ENCODE peak calls at places on chromosomes 3 and 15, in eight cellular contexts. S is heart right ventricle, Y is upper lobe of left lung, E is astrocyte of the spinal cord, J is brain microvascular endothelial cell, C is heart left ventricle, U is bronchial epithelial cell, T is DND-41. V is an unnamed sample.

GRCh38 chr15:64019764-64020163 is 26.5 kb downstream of the DAPK2 start:
- DNase-seq in T (no peak), Y (no peak), U (peak), J (no peak), S (peak), E (no peak), C (peak), V (peak)

GRCh38 chr15:90868261-90868689 is at the start of gene FURIN:
- DNase-seq in U (peak), J (no peak), S (no peak), E (no peak), T (no peak), C (no peak), Y (no peak), V (no peak)

GRCh38 chr15:80121546-80121945 is 31.3 kb upstream of the FAH start:
- DNase-seq in E (no peak), C (no peak), S (no peak), T (no peak), U (peak), J (no peak), Y (no peak), V (no peak)

GRCh38 chr3:186966406-186966805 is 36.1 kb downstream of the ST6GAL1 start:
- DNase-seq in J (no peak), E (no peak), C (no peak), U (no peak), Y (no peak), T (no peak), S (no peak), V (no peak)

GRCh38 chr3:19947549-19948071 is 713 bp downstream of the RAB5A start:
- DNase-seq in E (peak), U (peak), S (peak), C (peak), J (peak), T (peak), Y (peak), V (peak)

GRCh38 chr3:169634618-169635236 is 28.8 kb downstream of the MECOM start:
- DNase-seq in Y (peak), C (no peak), T (no peak), J (no peak), E (no peak), S (peak), U (peak), V (no peak)

GRCh38 chr15:29115093-29115991 is 154.3 kb downstream of the NSMCE3 start:
- DNase-seq in S (no peak), U (no peak), Y (no peak), J (peak), E (peak), T (no peak), C (no peak), V (no peak)

GRCh38 chr3:32837789-32838188 is 20.0 kb downstream of the TRIM71 start:
- DNase-seq in C (no peak), J (no peak), Y (no peak), S (no peak), U (no peak), T (no peak), E (no peak), V (no peak)

GRCh38 chr15:77118787-77119410 is 48.0 kb upstream of the TSPAN3 start:
- DNase-seq in T (peak), J (peak), C (peak), Y (no peak), U (peak), S (peak), E (peak), V (peak)

GRCh38 chr3:34377961-34378360 is 579.5 kb downstream of the PDCD6IP start:
- DNase-seq in E (no peak), T (no peak), S (no peak), C (no peak), U (no peak), Y (no peak), J (no peak), V (no peak)

GRCh38 chr15:39580630-39581500 is at the start of gene THBS1:
- DNase-seq in T (no peak), S (peak), C (peak), U (peak), E (peak), Y (peak), J (peak), V (peak)

GRCh38 chr15:89462198-89462912 is 34.0 kb downstream of the RHCG start:
- DNase-seq in J (no peak), S (no peak), U (no peak), C (no peak), T (peak), E (peak), Y (no peak), V (peak)

GRCh38 chr15:81332326-81332725 is 8.4 kb upstream of the STARD5 start:
- DNase-seq in U (no peak), C (no peak), J (no peak), T (no peak), S (no peak), E (no peak), Y (no peak), V (no peak)

GRCh38 chr15:65249641-65250040 is 37.0 kb downstream of the PARP16 start:
- DNase-seq in Y (no peak), T (no peak), U (peak), E (no peak), S (no peak), J (no peak), C (no peak), V (peak)

GRCh38 chr3:198043149-198043548 is 83.1 kb downstream of the LMLN start:
- DNase-seq in S (no peak), E (no peak), J (no peak), T (no peak), U (no peak), Y (no peak), C (no peak), V (no peak)

GRCh38 chr15:48945386-48945785 is 18.3 kb downstream of the SHC4 start:
- DNase-seq in C (no peak), J (no peak), T (no peak), U (peak), Y (no peak), E (no peak), S (no peak), V (no peak)

GRCh38 chr15:48946088-48946839 is 17.5 kb downstream of the SHC4 start:
- DNase-seq in E (peak), C (no peak), U (peak), Y (no peak), S (no peak), J (peak), T (no peak), V (no peak)

GRCh38 chr15:48941913-48942312 is 21.8 kb downstream of the SHC4 start:
- DNase-seq in U (no peak), C (no peak), J (no peak), Y (no peak), E (no peak), T (no peak), S (no peak), V (no peak)

GRCh38 chr15:48946840-48947187 is 16.9 kb downstream of the SHC4 start:
- DNase-seq in Y (no peak), S (no peak), E (no peak), T (no peak), J (no peak), C (no peak), U (no peak), V (no peak)
- H3K4me3 ChIP-seq in Y (no peak), S (no peak), E (no peak), T (no peak), J (no peak), C (no peak), U (no peak), V (no peak)

GRCh38 chr15:41424809-41425208 is 7.9 kb downstream of the RTF1 start:
- DNase-seq in C (no peak), U (no peak), S (no peak), Y (no peak), E (no peak), T (no peak), J (no peak), V (no peak)
- TF ChIP-seq CTCF in C (no peak), U (no peak), S (no peak), Y (no peak), E (no peak), T (no peak), J (no peak), V (no peak)

DNA sequence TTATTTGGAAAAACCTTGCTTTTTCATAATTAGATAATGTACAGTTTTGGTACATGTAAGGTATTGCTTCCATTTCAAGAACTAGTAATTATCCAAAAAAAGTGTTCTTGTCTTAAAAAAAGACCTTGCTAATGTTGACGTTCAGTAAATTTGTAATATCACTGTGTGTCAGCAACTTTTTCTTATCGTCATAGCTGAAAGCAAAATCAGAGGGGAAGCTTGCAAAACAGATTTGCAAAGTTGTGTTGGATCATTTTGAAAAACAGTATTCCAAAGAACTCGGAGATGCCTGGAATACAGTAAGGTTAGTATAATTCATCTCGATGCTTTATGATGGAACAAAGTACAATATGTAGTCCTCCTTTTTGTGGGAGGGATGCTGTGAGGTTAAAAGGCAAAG is 1.4 kb downstream of the NSUN3 start:
- DNase-seq in J (no peak), Y (no peak), S (no peak), E (no peak), T (no peak), C (no peak), U (no peak), V (no peak)
- H3K4me3 ChIP-seq in J (no peak), Y (peak), S (peak), E (no peak), T (peak), C (peak), U (no peak), V (peak)

GRCh38 chr3:17625111-17625510 is 117.3 kb downstream of the TBC1D5 start:
- DNase-seq in E (no peak), Y (no peak), C (no peak), S (no peak), U (no peak), J (no peak), T (no peak), V (no peak)
- TF ChIP-seq CTCF in E (no peak), Y (no peak), C (no peak), S (no peak), U (no peak), J (no peak), T (no peak), V (no peak)

GRCh38 chr3:87196879-87197278 is 30.2 kb upstream of the CHMP2B start:
- DNase-seq in S (no peak), C (no peak), T (no peak), E (no peak), Y (no peak), U (peak), J (no peak), V (no peak)

GRCh38 chr3:87186631-87187159 is 40.4 kb upstream of the CHMP2B start:
- DNase-seq in J (no peak), U (peak), C (no peak), S (no peak), Y (no peak), E (no peak), T (no peak), V (no peak)

GRCh38 chr3:87197531-87197930 is 29.6 kb upstream of the CHMP2B start:
- DNase-seq in J (no peak), T (no peak), C (no peak), U (no peak), E (no peak), S (no peak), Y (no peak), V (no peak)

GRCh38 chr3:87191175-87191574 is 35.9 kb upstream of the CHMP2B start:
- DNase-seq in Y (no peak), E (no peak), J (no peak), T (no peak), S (no peak), U (no peak), C (no peak), V (no peak)

DNA sequence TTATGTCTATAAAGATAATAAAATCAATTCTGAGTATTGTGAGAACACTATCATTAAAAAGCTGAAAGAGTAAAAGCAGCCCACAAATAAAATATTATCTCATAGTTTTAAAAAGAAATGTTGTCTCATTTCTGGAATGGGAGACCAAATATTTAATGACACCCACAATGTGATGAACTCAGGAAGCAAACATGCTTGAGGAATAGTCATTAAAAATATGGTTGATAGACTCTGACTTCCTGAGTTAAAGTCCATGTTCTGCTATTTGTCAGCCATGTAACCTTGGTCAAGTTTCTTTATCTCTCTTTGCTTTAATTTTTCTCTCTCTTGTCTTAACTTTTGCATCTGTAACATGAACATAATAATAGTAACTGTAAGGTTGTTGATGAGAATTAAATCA is 35.5 kb upstream of the CHMP2B start:
- DNase-seq in T (no peak), E (no peak), C (no peak), S (no peak), Y (no peak), J (no peak), U (no peak), V (no peak)
- H3K4me3 ChIP-seq in T (no peak), E (no peak), C (no peak), S (no peak), Y (no peak), J (no peak), U (no peak), V (no peak)

GRCh38 chr3:189339996-189340395 is 168.2 kb downstream of the TPRG1 start:
- DNase-seq in E (no peak), U (no peak), Y (no peak), S (no peak), J (no peak), C (no peak), T (no peak), V (no peak)

GRCh38 chr3:189342811-189343210 is 171.0 kb downstream of the TPRG1 start:
- DNase-seq in U (no peak), E (no peak), Y (no peak), T (no peak), S (no peak), J (no peak), C (no peak), V (no peak)

GRCh38 chr3:189338366-189338765 is 166.6 kb downstream of the TPRG1 start:
- DNase-seq in Y (no peak), E (no peak), S (no peak), C (no peak), U (no peak), T (no peak), J (no peak), V (no peak)

GRCh38 chr3:189337672-189338071 is 165.9 kb downstream of the TPRG1 start:
- DNase-seq in U (no peak), T (no peak), Y (no peak), J (no peak), E (no peak), C (no peak), S (no peak), V (no peak)

DNA sequence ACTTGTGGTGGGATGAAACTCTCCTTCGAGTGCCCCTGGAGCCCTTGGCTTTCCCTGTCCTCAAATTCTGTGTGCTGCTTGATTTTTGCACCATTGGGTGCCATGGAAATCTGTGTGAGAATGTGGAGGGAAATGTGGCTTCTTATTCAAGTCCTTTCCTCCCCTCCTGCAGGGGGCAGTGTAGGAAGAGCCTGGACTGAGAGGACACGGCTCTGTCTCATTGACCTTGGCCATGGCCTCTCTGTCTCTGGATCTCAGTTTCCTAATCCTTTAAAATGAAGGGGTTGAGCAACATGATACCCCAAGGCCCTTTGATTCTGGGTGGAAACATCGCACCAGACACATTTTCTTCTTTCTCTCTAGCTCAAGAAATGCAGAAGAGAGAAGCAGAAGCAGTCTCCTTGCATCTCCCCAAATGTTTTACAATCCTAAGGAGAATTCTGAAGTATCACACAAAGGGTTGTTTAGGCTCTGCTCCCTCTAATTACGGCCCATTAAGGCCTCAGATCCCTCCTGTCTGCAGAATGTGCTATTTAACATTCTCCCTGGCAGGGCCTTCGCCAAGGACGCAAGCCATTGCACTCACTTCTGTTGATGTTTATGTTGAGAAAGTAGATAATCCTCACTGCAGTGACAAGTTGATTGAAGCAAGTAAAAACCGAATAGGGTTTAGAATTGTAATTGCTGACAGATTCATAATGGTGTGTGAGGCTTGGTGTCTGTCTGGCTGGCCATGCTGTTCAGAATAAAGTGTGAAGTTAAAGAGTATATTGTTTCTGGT is 169.1 kb downstream of the TPRG1 start:
- DNase-seq in T (peak), S (no peak), E (no peak), Y (no peak), J (no peak), U (no peak), C (no peak), V (peak)
- TF ChIP-seq CTCF in T (peak), S (no peak), E (peak), Y (no peak), J (peak), U (peak), C (no peak), V (peak)

DNA sequence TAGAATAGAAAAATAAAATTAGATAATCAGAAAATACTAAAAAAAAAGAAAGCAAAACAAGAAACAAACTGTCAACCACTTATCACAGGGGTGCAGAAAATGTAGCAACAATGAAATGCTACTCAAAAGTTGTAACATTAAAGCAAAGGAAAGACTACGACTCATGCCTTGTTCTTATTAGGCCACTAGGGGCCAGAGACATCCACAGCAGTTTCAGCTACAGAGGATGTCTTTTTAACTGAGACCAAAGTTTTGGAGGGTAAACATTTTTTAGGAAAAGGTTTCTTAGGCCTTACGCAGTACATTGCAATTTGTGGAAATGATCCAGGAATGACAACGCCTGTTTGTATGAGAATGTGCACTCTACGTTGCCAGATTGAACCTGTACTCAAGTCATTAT is 15.4 kb upstream of the CADM2 start:
- DNase-seq in C (no peak), S (no peak), E (no peak), U (no peak), Y (no peak), J (no peak), T (no peak), V (no peak)
- H3K4me3 ChIP-seq in C (no peak), S (no peak), E (no peak), U (no peak), Y (no peak), J (no peak), T (no peak), V (no peak)

V was measured in GM12865.